ENCODE peak calls at places on chromosomes 1 and 21, in nine cellular contexts. K, I, D, W, L, Q, U, Y and X are unnamed samples.

GRCh38 chr21:43369124-43369523 is 57.8 kb downstream of the SIK1 start:
- DNase-seq in K (no peak), Q (no peak), D (no peak), L (no peak), Y (no peak), W (no peak), I (peak), U (no peak), X (peak)

GRCh38 chr1:26391450-26391849 is 18.9 kb upstream of the ZNF683 start:
- DNase-seq in D (no peak), L (peak), W (no peak), Y (no peak), I (peak), Q (no peak), K (no peak), U (no peak), X (no peak)

GRCh38 chr21:33428669-33429068 is 25.5 kb downstream of the IFNGR2 start:
- DNase-seq in D (no peak), I (no peak), U (no peak), K (no peak), Y (no peak), W (peak), L (no peak), Q (no peak), X (no peak)

GRCh38 chr1:156709743-156710489 is 4.5 kb upstream of the CRABP2 start:
- DNase-seq in W (peak), L (no peak), I (no peak), D (peak), Y (no peak), Q (peak), K (no peak), U (peak), X (no peak)

GRCh38 chr1:36223373-36223995 is 759 bp upstream of the THRAP3 start:
- DNase-seq in Q (no peak), D (peak), L (no peak), I (peak), U (no peak), Y (no peak), W (peak), K (no peak), X (no peak)

GRCh38 chr21:32516729-32517649 is 68.3 kb downstream of the TCP10L start:
- DNase-seq in Y (no peak), L (no peak), K (no peak), U (no peak), W (no peak), D (no peak), Q (peak), I (no peak), X (no peak)

GRCh38 chr1:71908871-71909390 is 373.4 kb downstream of the NEGR1 start:
- DNase-seq in W (no peak), Y (no peak), I (no peak), D (no peak), Q (no peak), K (no peak), L (no peak), U (peak), X (no peak)

GRCh38 chr1:46538147-46538546 is 13.3 kb downstream of the KNCN start:
- DNase-seq in L (no peak), U (no peak), I (no peak), W (no peak), K (no peak), Q (no peak), D (no peak), Y (no peak), X (no peak)

GRCh38 chr1:57848406-57848805 is 424.5 kb upstream of the DAB1 start:
- DNase-seq in K (no peak), W (no peak), Q (no peak), U (no peak), Y (no peak), I (no peak), D (no peak), L (no peak), X (no peak)

GRCh38 chr1:61287734-61288133 is 205.4 kb downstream of the NFIA start:
- DNase-seq in Y (no peak), K (no peak), L (no peak), I (no peak), U (peak), W (no peak), Q (no peak), D (no peak), X (no peak)

GRCh38 chr21:34514576-34515135 is 2.6 kb upstream of the KCNE1 start:
- DNase-seq in K (no peak), I (no peak), L (no peak), W (no peak), U (no peak), D (no peak), Y (no peak), Q (no peak), X (no peak)

GRCh38 chr1:14939527-14940284 is 213.8 kb upstream of the TMEM51 start:
- DNase-seq in U (no peak), W (no peak), K (no peak), Q (no peak), L (no peak), Y (no peak), I (no peak), D (no peak), X (no peak)